ENCODE peak calls at places on chromosomes 5 and 9, in four cellular contexts. X, A, H and D are unnamed samples.

GRCh38 chr5:171483453-171484177 is 64.2 kb downstream of the FGF18 start:
- DNase-seq in X (no peak), A (peak), H (no peak), D (no peak)

GRCh38 chr5:74934949-74935751 is 69.0 kb upstream of the FAM169A start:
- DNase-seq in X (no peak), A (peak), H (peak), D (no peak)

GRCh38 chr5:137481596-137481995 is 17.5 kb downstream of the SPOCK1 start:
- DNase-seq in X (no peak), A (no peak), H (no peak), D (no peak)

GRCh38 chr9:124698265-124698664 is 72.8 kb downstream of the NR6A1 start:
- DNase-seq in X (no peak), A (peak), H (no peak), D (no peak)

GRCh38 chr5:151585970-151586369 is 5.2 kb downstream of the FAT2 start:
- DNase-seq in X (no peak), A (no peak), H (no peak), D (no peak)

GRCh38 chr5:165525268-165525667 is 2019.8 kb downstream of the MAT2B start:
- DNase-seq in X (no peak), A (peak), H (no peak), D (no peak)

GRCh38 chr5:35436441-35437057 is 181.1 kb upstream of the SPEF2 start:
- DNase-seq in X (no peak), A (peak), H (peak), D (no peak)

GRCh38 chr9:70044450-70045307 is 1.0 kb downstream of the MAMDC2 start:
- DNase-seq in X (no peak), A (peak), H (no peak), D (peak)

GRCh38 chr5:135741040-135741439 is 93.4 kb upstream of the SLC25A48 start:
- DNase-seq in X (no peak), A (no peak), H (no peak), D (no peak)

GRCh38 chr5:19261879-19262278 is 726.1 kb downstream of the CDH18 start:
- DNase-seq in X (no peak), A (no peak), H (no peak), D (no peak)

GRCh38 chr9:93238953-93239352 is 55.0 kb downstream of the WNK2 start:
- DNase-seq in X (no peak), A (no peak), H (no peak), D (no peak)

DNA sequence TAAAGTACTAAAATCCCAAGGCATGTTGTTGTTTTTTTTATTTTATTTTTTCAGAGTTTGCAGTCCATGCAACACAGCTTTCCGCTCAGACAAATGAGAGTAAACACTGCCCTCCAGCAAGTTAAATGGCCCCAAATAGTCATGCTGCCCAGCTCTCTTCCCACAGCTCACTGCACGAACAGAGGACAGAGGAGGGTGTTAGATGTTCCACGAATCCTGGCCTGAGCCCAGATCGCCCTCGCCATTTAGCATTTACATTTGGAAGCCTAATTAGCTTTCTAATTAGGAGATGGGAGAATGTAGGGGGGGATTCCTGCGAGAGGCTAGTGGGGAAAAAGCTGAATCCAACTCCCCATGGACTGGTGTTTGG is 1.9 kb downstream of the NIM1K start:
- DNase-seq in X (no peak), A (no peak), H (no peak), D (no peak)
- H3K4me3 ChIP-seq in X (no peak), A (no peak), H (no peak), D (peak)

GRCh38 chr9:135076876-135077430 is 10.5 kb upstream of the OLFM1 start:
- DNase-seq in X (no peak), A (no peak), H (no peak), D (no peak)

GRCh38 chr9:135079018-135079417 is 8.4 kb upstream of the OLFM1 start:
- DNase-seq in X (no peak), A (no peak), H (no peak), D (no peak)

GRCh38 chr9:135076143-135076875 is 11.2 kb upstream of the OLFM1 start:
- DNase-seq in X (no peak), A (no peak), H (no peak), D (no peak)

GRCh38 chr9:135078361-135078821 is 9.1 kb upstream of the OLFM1 start:
- DNase-seq in X (no peak), A (no peak), H (no peak), D (no peak)

GRCh38 chr9:135077497-135078200 is 9.8 kb upstream of the OLFM1 start:
- DNase-seq in X (no peak), A (peak), H (no peak), D (no peak)
- H3K4me3 ChIP-seq in X (no peak), A (no peak), H (no peak), D (no peak)

GRCh38 chr9:68418259-68418845 is 61.9 kb downstream of the PGM5 start:
- DNase-seq in X (no peak), A (no peak), H (no peak), D (no peak)
- H3K4me3 ChIP-seq in X (no peak), A (no peak), H (no peak), D (no peak)

GRCh38 chr5:41433552-41434181 is 76.7 kb downstream of the PLCXD3 start:
- DNase-seq in X (no peak), A (no peak), H (no peak), D (no peak)
- H3K4me3 ChIP-seq in X (no peak), A (no peak), H (no peak), D (no peak)

GRCh38 chr9:95127249-95128176 is 190.0 kb downstream of the FANCC start:
- DNase-seq in X (peak), A (peak), H (peak), D (peak)
- H3K4me3 ChIP-seq in X (no peak), A (peak), H (no peak), D (no peak)

GRCh38 chr5:122473138-122473843 is 161.3 kb downstream of the SNCAIP start:
- DNase-seq in X (no peak), A (peak), H (no peak), D (no peak)
- H3K4me3 ChIP-seq in X (no peak), A (no peak), H (no peak), D (no peak)